ENCODE peak calls at places on chromosomes 1 and 21, in four cellular contexts. X is right lobe of liver, A is choroid plexus epithelial cell, J is ascending aorta. W is an unnamed sample.

GRCh38 chr1:94961994-94962744 is 35.3 kb upstream of the CNN3 start:
- DNase-seq in X (no peak), A (no peak), J (no peak), W (no peak)

GRCh38 chr1:204885288-204885711 is 14.6 kb downstream of the NFASC start:
- DNase-seq in X (peak; percentile 88), A (no peak), J (no peak), W (peak; percentile 56)

GRCh38 chr1:174966000-174966572 is 33.7 kb upstream of the CACYBP start:
- DNase-seq in X (no peak), A (peak; percentile 68), J (no peak), W (no peak)

GRCh38 chr1:219350172-219350571 is 176.5 kb downstream of the LYPLAL1 start:
- DNase-seq in X (no peak), A (no peak), J (no peak), W (no peak)

GRCh38 chr1:74811421-74812179 is 78.6 kb downstream of the TYW3 start:
- DNase-seq in X (no peak), A (no peak), J (no peak), W (no peak)

GRCh38 chr1:149942207-149942606 is 5.5 kb upstream of the MTMR11 start:
- DNase-seq in X (no peak), A (peak; percentile 67), J (no peak), W (peak; percentile 28)

GRCh38 chr1:113042336-113043143 is 30.5 kb upstream of the LRIG2 start:
- DNase-seq in X (peak; percentile 77), A (peak; percentile 82), J (peak; percentile 37), W (peak; percentile 85)

GRCh38 chr1:202007279-202007678 is 3.1 kb upstream of the ELF3 start:
- DNase-seq in X (no peak), A (no peak), J (no peak), W (no peak)

GRCh38 chr1:240712014-240712731 is 100.2 kb upstream of the GREM2 start:
- DNase-seq in X (no peak), A (no peak), J (no peak), W (no peak)

GRCh38 chr1:185719021-185719420 is 15.2 kb upstream of the HMCN1 start:
- DNase-seq in X (peak; percentile 83), A (peak; percentile 85), J (no peak), W (peak; percentile 98)

GRCh38 chr1:205630241-205630640 is 1.6 kb downstream of the ELK4 start:
- DNase-seq in X (no peak), A (peak; percentile 62), J (no peak), W (no peak)

GRCh38 chr1:195594773-195595172 is 1013.5 kb downstream of the KCNT2 start:
- DNase-seq in X (no peak), A (no peak), J (no peak), W (no peak)

GRCh38 chr1:29357452-29357851 is 121.1 kb downstream of the PTPRU start:
- DNase-seq in X (no peak), A (no peak), J (no peak), W (no peak)

GRCh38 chr1:33147997-33148314 is 33.9 kb downstream of the TRIM62 start:
- DNase-seq in X (no peak), A (peak; percentile 74), J (no peak), W (peak; percentile 55)

GRCh38 chr21:23694396-23694795 is 1912.9 kb downstream of the MRPL39 start:
- DNase-seq in X (no peak), A (no peak), J (no peak), W (peak; percentile 3)

DNA sequence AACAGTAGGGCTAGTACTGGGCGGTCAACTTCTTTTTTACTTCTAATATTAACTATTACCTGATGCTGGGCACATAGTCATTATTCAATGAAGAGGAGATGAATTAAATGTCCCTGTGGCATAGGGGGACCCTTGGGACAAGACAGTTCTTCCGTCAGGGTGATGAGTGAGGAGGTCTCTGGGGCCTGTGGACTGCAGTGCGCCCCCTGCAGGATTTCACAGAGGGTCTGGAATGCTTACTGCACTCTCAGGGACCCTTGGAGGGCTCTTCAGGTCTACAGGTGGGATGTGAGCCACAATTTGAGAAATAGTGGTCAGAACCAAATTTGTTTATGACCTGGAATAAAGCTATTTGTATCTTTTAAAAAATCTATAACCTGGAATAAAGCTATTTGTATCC is 149.4 kb downstream of the FAM78B start:
- DNase-seq in X (no peak), A (no peak), J (no peak), W (no peak)
- TF ChIP-seq CTCF in X (no peak), A (no peak), J (no peak), W (no peak)

DNA sequence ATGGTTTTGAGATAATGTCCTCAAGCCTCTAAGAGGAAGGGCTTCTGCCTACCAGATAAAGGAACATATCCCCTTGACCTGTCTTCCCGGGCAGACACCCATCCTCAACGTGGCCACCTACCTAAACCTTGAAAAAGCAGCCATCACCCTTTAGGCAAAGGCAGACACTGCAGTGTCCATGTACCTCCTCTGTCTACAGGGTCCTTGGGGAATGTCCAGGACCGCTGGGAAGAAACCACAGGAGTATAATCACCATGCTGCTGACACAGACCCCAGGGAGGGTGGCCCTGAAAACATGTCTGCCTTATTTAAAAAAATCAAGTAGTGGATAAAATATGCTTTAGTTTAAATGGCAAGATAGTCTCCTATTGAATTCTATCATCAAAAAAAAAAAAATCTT is 16.6 kb downstream of the BCAR3 start:
- DNase-seq in X (no peak), A (no peak), J (no peak), W (no peak)
- TF ChIP-seq CTCF in X (no peak), A (no peak), J (no peak), W (no peak)

GRCh38 chr1:161330346-161330745 is 16.2 kb downstream of the SDHC start:
- DNase-seq in X (no peak), A (no peak), J (no peak), W (peak; percentile 75)
- TF ChIP-seq CTCF in X (no peak), A (no peak), J (no peak), W (no peak)

GRCh38 chr1:156464335-156464734 is 36.2 kb downstream of the MEF2D start:
- DNase-seq in X (no peak), A (peak; percentile 50), J (no peak), W (peak; percentile 94)

GRCh38 chr1:156463874-156464273 is 36.7 kb downstream of the MEF2D start:
- DNase-seq in X (no peak), A (peak; percentile 39), J (no peak), W (peak; percentile 94)

GRCh38 chr1:156467385-156467784 is 33.2 kb downstream of the MEF2D start:
- DNase-seq in X (no peak), A (no peak), J (no peak), W (no peak)

GRCh38 chr1:156464825-156465452 is 35.6 kb downstream of the MEF2D start:
- DNase-seq in X (no peak), A (peak; percentile 48), J (no peak), W (peak; percentile 65)

GRCh38 chr1:156465747-156466365 is 34.7 kb downstream of the MEF2D start:
- DNase-seq in X (no peak), A (peak; percentile 48), J (no peak), W (peak; percentile 57)
- TF ChIP-seq CTCF in X (peak; percentile 10), A (peak; percentile 48), J (no peak), W (peak; percentile 31)

GRCh38 chr1:87888456-87888855 is 559.8 kb downstream of the LMO4 start:
- DNase-seq in X (no peak), A (no peak), J (no peak), W (no peak)

GRCh38 chr1:87883906-87884305 is 555.2 kb downstream of the LMO4 start:
- DNase-seq in X (no peak), A (no peak), J (no peak), W (no peak)

GRCh38 chr1:87885263-87885662 is 556.6 kb downstream of the LMO4 start:
- DNase-seq in X (no peak), A (no peak), J (no peak), W (no peak)

GRCh38 chr1:87887095-87887494 is 558.4 kb downstream of the LMO4 start:
- DNase-seq in X (no peak), A (no peak), J (no peak), W (no peak)
- TF ChIP-seq CTCF in X (no peak), A (no peak), J (no peak), W (no peak)

GRCh38 chr1:212177542-212177941 is 107.7 kb upstream of the PPP2R5A start:
- DNase-seq in X (no peak), A (no peak), J (no peak), W (no peak)

GRCh38 chr1:212179394-212180076 is 105.7 kb upstream of the PPP2R5A start:
- DNase-seq in X (no peak), A (peak; percentile 91), J (no peak), W (peak; percentile 96)

GRCh38 chr1:212182585-212182984 is 102.6 kb upstream of the PPP2R5A start:
- DNase-seq in X (no peak), A (no peak), J (no peak), W (no peak)

GRCh38 chr1:212178830-212179370 is 106.3 kb upstream of the PPP2R5A start:
- DNase-seq in X (no peak), A (no peak), J (no peak), W (no peak)

DNA sequence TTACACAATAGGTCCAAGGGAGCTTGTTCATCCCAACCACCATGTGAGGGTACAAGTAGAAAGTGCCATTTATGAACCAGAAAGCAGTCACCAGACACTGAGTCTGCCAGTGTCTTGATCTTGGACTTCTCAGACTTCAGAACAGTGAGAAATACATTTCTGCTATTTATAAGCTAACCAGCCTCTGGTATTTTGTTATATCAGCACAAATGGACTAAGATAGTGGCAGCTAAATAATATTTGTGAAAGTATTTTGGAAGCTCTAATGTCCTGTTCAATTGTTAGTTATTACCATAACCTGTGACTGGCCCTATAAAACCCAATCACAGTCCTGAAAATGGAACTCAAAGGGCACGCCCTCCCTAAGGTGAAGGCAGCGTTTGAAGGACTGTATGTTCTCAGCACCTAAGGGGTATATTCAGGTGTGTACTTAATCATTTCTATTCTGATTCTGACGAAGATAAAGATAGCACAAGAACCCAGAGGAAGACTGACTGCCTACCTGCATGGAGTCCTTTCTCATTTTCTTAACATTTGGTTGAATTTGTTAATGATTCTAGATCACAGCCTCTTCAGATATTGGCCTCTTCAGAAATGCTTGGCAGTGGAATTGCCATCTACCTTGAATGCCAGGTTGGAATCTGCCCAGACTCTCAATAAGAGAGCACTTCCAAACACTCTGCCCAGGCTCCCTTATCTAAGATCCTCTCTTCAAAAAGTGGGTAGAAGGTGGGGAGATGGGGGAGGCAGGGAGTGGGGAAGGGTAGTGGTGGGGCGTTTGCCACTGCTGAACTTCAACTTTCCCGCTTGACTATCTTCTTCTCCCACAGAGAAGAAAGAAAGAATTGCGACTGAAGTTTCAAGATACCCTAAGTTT is 104.0 kb upstream of the PPP2R5A start:
- DNase-seq in X (no peak), A (no peak), J (no peak), W (no peak)
- TF ChIP-seq CTCF in X (no peak), A (no peak), J (no peak), W (no peak)

DNA sequence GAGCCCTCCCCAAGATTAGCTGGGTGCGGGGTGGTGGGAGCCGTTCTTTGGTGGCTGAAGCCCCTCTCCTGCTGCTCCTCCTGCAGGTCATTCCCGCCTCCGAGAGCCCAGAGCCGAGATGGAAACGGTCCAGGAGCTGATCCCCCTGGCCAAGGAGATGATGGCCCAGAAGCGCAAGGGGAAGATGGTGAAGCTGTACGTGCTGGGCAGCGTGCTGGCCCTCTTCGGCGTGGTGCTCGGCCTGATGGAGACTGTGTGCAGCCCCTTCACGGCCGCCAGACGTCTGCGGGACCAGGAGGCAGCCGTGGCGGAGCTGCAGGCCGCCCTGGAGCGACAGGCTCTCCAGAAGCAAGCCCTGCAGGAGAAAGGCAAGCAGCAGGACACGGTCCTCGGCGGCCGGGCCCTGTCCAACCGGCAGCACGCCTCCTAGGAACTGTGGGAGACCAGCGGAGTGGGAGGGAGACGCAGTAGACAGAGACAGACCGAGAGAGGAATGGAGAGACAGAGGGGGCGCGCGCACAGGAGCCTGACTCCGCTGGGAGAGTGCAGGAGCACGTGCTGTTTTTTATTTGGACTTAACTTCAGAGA is 449 bp downstream of the G0S2 start:
- DNase-seq in X (no peak), A (peak; percentile 47), J (no peak), W (no peak)
- TF ChIP-seq CTCF in X (no peak), A (no peak), J (no peak), W (no peak)

GRCh38 chr21:35020902-35021301 is 28.2 kb downstream of the RUNX1 start:
- DNase-seq in X (no peak), A (no peak), J (no peak), W (no peak)
- TF ChIP-seq CTCF in X (no peak), A (no peak), J (no peak), W (no peak)

W was measured in MCF 10A.